ENCODE peak calls at places on chromosomes 13 and 19, in ten cellular contexts. One of them, this sample, is unnamed.

GRCh38 chr13:112894673-112895481 is 74.1 kb upstream of the MCF2L start:
- DNase-seq in H1: no peak
- DNase-seq in colonic mucosa: no peak
- DNase-seq in lung: no peak
- DNase-seq in breast epithelium: no peak
- DNase-seq in Panc1: no peak
- DNase-seq in cardiac muscle cell: no peak
- DNase-seq in hepatocyte: peak
- DNase-seq in thoracic aorta: no peak
- DNase-seq in tibial nerve: no peak
- DNase-seq in this sample: no peak

GRCh38 chr19:19571387-19571786 is 33.3 kb downstream of the CILP2 start:
- DNase-seq in breast epithelium: no peak
- DNase-seq in lung: no peak
- DNase-seq in Panc1: no peak
- DNase-seq in cardiac muscle cell: no peak
- DNase-seq in H1: no peak
- DNase-seq in colonic mucosa: no peak
- DNase-seq in thoracic aorta: no peak
- DNase-seq in tibial nerve: no peak
- DNase-seq in hepatocyte: no peak
- DNase-seq in this sample: no peak

GRCh38 chr19:29810504-29810871 is 1.3 kb upstream of the CCNE1 start:
- DNase-seq in hepatocyte: peak
- DNase-seq in tibial nerve: peak
- DNase-seq in Panc1: no peak
- DNase-seq in colonic mucosa: peak
- DNase-seq in cardiac muscle cell: no peak
- DNase-seq in thoracic aorta: no peak
- DNase-seq in lung: no peak
- DNase-seq in H1: no peak
- DNase-seq in breast epithelium: no peak
- DNase-seq in this sample: no peak

GRCh38 chr13:41548031-41548430 is 90.7 kb downstream of the RGCC start:
- DNase-seq in thoracic aorta: no peak
- DNase-seq in Panc1: no peak
- DNase-seq in colonic mucosa: peak
- DNase-seq in H1: no peak
- DNase-seq in breast epithelium: no peak
- DNase-seq in tibial nerve: no peak
- DNase-seq in lung: no peak
- DNase-seq in hepatocyte: no peak
- DNase-seq in cardiac muscle cell: no peak
- DNase-seq in this sample: no peak

GRCh38 chr13:106373304-106373988 is 162.0 kb downstream of the EFNB2 start:
- DNase-seq in tibial nerve: no peak
- DNase-seq in thoracic aorta: no peak
- DNase-seq in breast epithelium: no peak
- DNase-seq in colonic mucosa: no peak
- DNase-seq in cardiac muscle cell: peak
- DNase-seq in Panc1: no peak
- DNase-seq in H1: no peak
- DNase-seq in hepatocyte: no peak
- DNase-seq in lung: no peak
- DNase-seq in this sample: no peak

GRCh38 chr13:86282450-86282849 is 483.2 kb upstream of the SLITRK6 start:
- DNase-seq in colonic mucosa: no peak
- DNase-seq in cardiac muscle cell: no peak
- DNase-seq in hepatocyte: no peak
- DNase-seq in tibial nerve: no peak
- DNase-seq in breast epithelium: no peak
- DNase-seq in Panc1: no peak
- DNase-seq in thoracic aorta: no peak
- DNase-seq in lung: no peak
- DNase-seq in H1: no peak
- DNase-seq in this sample: no peak

GRCh38 chr19:55666343-55667005 is 8.6 kb upstream of the EPN1 start:
- DNase-seq in tibial nerve: no peak
- DNase-seq in breast epithelium: no peak
- DNase-seq in colonic mucosa: no peak
- DNase-seq in Panc1: no peak
- DNase-seq in cardiac muscle cell: no peak
- DNase-seq in H1: no peak
- DNase-seq in hepatocyte: no peak
- DNase-seq in lung: no peak
- DNase-seq in thoracic aorta: no peak
- DNase-seq in this sample: no peak

GRCh38 chr19:50465986-50466771 is 10.1 kb upstream of the EMC10 start:
- DNase-seq in lung: peak
- DNase-seq in thoracic aorta: no peak
- DNase-seq in cardiac muscle cell: no peak
- DNase-seq in Panc1: no peak
- DNase-seq in colonic mucosa: peak
- DNase-seq in breast epithelium: no peak
- DNase-seq in tibial nerve: no peak
- DNase-seq in hepatocyte: peak
- DNase-seq in H1: no peak
- DNase-seq in this sample: no peak

GRCh38 chr19:15304140-15304705 is 28.1 kb downstream of the BRD4 start:
- DNase-seq in H1: no peak
- DNase-seq in tibial nerve: no peak
- DNase-seq in thoracic aorta: no peak
- DNase-seq in breast epithelium: no peak
- DNase-seq in hepatocyte: no peak
- DNase-seq in Panc1: no peak
- DNase-seq in cardiac muscle cell: no peak
- DNase-seq in lung: no peak
- DNase-seq in colonic mucosa: no peak
- DNase-seq in this sample: no peak

GRCh38 chr19:15300533-15301194 is 31.7 kb downstream of the BRD4 start:
- DNase-seq in lung: no peak
- DNase-seq in thoracic aorta: no peak
- DNase-seq in Panc1: peak
- DNase-seq in breast epithelium: no peak
- DNase-seq in tibial nerve: no peak
- DNase-seq in hepatocyte: no peak
- DNase-seq in colonic mucosa: no peak
- DNase-seq in cardiac muscle cell: peak
- DNase-seq in H1: no peak
- DNase-seq in this sample: no peak

GRCh38 chr19:15307169-15307568 is 25.2 kb downstream of the BRD4 start:
- DNase-seq in colonic mucosa: no peak
- DNase-seq in cardiac muscle cell: no peak
- DNase-seq in breast epithelium: no peak
- DNase-seq in H1: no peak
- DNase-seq in thoracic aorta: no peak
- DNase-seq in Panc1: no peak
- DNase-seq in hepatocyte: no peak
- DNase-seq in tibial nerve: no peak
- DNase-seq in lung: no peak
- DNase-seq in this sample: no peak

GRCh38 chr19:15303105-15303780 is 29.1 kb downstream of the BRD4 start:
- DNase-seq in thoracic aorta: no peak
- DNase-seq in breast epithelium: no peak
- DNase-seq in tibial nerve: no peak
- DNase-seq in colonic mucosa: no peak
- DNase-seq in H1: no peak
- DNase-seq in lung: no peak
- DNase-seq in Panc1: no peak
- DNase-seq in hepatocyte: no peak
- DNase-seq in cardiac muscle cell: no peak
- DNase-seq in this sample: no peak

GRCh38 chr19:15305582-15306334 is 26.6 kb downstream of the BRD4 start:
- DNase-seq in H1: no peak
- DNase-seq in thoracic aorta: no peak
- DNase-seq in tibial nerve: no peak
- DNase-seq in colonic mucosa: no peak
- DNase-seq in cardiac muscle cell: no peak
- DNase-seq in lung: no peak
- DNase-seq in hepatocyte: no peak
- DNase-seq in breast epithelium: no peak
- DNase-seq in Panc1: no peak
- DNase-seq in this sample: no peak
- H3K27ac ChIP-seq in H1: no peak
- H3K27ac ChIP-seq in thoracic aorta: no peak
- H3K27ac ChIP-seq in tibial nerve: no peak
- H3K27ac ChIP-seq in colonic mucosa: no peak
- H3K27ac ChIP-seq in cardiac muscle cell: no peak
- H3K27ac ChIP-seq in lung: no peak
- H3K27ac ChIP-seq in hepatocyte: no peak
- H3K27ac ChIP-seq in breast epithelium: no peak
- H3K27ac ChIP-seq in Panc1: no peak
- H3K27ac ChIP-seq in this sample: no peak

GRCh38 chr19:16060294-16060693 is 16.0 kb upstream of the TPM4 start:
- DNase-seq in lung: no peak
- DNase-seq in H1: no peak
- DNase-seq in Panc1: no peak
- DNase-seq in tibial nerve: no peak
- DNase-seq in hepatocyte: no peak
- DNase-seq in colonic mucosa: no peak
- DNase-seq in cardiac muscle cell: no peak
- DNase-seq in breast epithelium: no peak
- DNase-seq in thoracic aorta: no peak
- DNase-seq in this sample: no peak

GRCh38 chr19:16064209-16064889 is 11.9 kb upstream of the TPM4 start:
- DNase-seq in tibial nerve: no peak
- DNase-seq in cardiac muscle cell: no peak
- DNase-seq in thoracic aorta: no peak
- DNase-seq in hepatocyte: no peak
- DNase-seq in breast epithelium: no peak
- DNase-seq in Panc1: no peak
- DNase-seq in colonic mucosa: no peak
- DNase-seq in H1: no peak
- DNase-seq in lung: no peak
- DNase-seq in this sample: no peak

GRCh38 chr19:16066611-16067104 is 9.6 kb upstream of the TPM4 start:
- DNase-seq in tibial nerve: no peak
- DNase-seq in H1: no peak
- DNase-seq in thoracic aorta: no peak
- DNase-seq in breast epithelium: no peak
- DNase-seq in hepatocyte: no peak
- DNase-seq in cardiac muscle cell: peak
- DNase-seq in colonic mucosa: peak
- DNase-seq in Panc1: no peak
- DNase-seq in lung: no peak
- DNase-seq in this sample: no peak

GRCh38 chr19:16061943-16062342 is 14.4 kb upstream of the TPM4 start:
- DNase-seq in colonic mucosa: no peak
- DNase-seq in breast epithelium: no peak
- DNase-seq in hepatocyte: no peak
- DNase-seq in tibial nerve: no peak
- DNase-seq in H1: no peak
- DNase-seq in cardiac muscle cell: no peak
- DNase-seq in lung: no peak
- DNase-seq in thoracic aorta: no peak
- DNase-seq in Panc1: no peak
- DNase-seq in this sample: no peak

DNA sequence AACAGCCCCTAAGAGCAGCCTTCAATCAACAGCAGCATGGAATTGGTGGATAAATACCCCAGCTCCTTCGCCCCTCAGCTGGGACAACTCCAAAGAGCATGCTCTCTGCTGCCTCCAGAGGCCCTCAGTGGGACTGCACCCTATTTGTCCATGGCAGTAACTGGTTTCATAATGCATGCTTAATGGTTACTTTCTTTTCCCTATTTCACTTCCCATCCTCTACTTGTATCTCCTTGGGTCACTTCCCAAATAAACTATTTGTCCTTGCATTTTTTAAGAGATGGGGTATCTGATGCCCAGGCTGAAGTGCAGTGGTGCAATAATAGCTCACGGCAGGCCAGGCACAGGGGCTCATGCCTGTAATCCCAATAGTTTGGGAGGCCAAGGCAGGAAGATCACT is 13.5 kb upstream of the TPM4 start:
- DNase-seq in cardiac muscle cell: peak
- DNase-seq in Panc1: no peak
- DNase-seq in tibial nerve: no peak
- DNase-seq in thoracic aorta: no peak
- DNase-seq in H1: no peak
- DNase-seq in hepatocyte: peak
- DNase-seq in lung: no peak
- DNase-seq in breast epithelium: no peak
- DNase-seq in colonic mucosa: peak
- DNase-seq in this sample: no peak
- TF ChIP-seq CTCF in cardiac muscle cell: peak
- TF ChIP-seq CTCF in Panc1: peak
- TF ChIP-seq CTCF in tibial nerve: peak
- TF ChIP-seq CTCF in thoracic aorta: peak
- TF ChIP-seq CTCF in H1: peak
- TF ChIP-seq CTCF in hepatocyte: peak
- TF ChIP-seq CTCF in lung: peak
- TF ChIP-seq CTCF in breast epithelium: peak
- TF ChIP-seq CTCF in colonic mucosa: peak
- TF ChIP-seq CTCF in this sample: peak

DNA sequence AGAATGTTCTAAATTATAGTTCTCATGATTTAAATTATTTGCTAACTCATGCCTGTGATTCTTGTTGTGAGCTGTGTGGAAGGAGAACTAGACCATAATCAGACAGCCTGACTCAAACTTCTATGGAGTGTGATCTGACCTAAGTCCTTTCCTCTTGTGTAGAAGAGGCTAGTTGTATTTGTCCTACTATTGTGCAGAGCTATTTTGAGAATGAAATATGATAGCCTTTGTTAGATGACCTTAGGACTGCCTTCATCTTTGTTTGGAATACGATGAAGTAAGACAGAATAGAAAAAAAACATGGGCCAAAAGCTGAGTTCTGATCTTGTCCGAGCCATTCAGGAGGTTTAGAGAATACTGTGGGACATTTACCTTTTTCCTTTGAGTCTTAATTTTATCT is 119.4 kb downstream of the STOML3 start:
- DNase-seq in colonic mucosa: no peak
- DNase-seq in tibial nerve: no peak
- DNase-seq in lung: no peak
- DNase-seq in thoracic aorta: no peak
- DNase-seq in H1: no peak
- DNase-seq in hepatocyte: no peak
- DNase-seq in cardiac muscle cell: no peak
- DNase-seq in Panc1: no peak
- DNase-seq in breast epithelium: no peak
- DNase-seq in this sample: no peak
- H3K27ac ChIP-seq in colonic mucosa: no peak
- H3K27ac ChIP-seq in tibial nerve: no peak
- H3K27ac ChIP-seq in lung: no peak
- H3K27ac ChIP-seq in thoracic aorta: no peak
- H3K27ac ChIP-seq in H1: no peak
- H3K27ac ChIP-seq in hepatocyte: no peak
- H3K27ac ChIP-seq in cardiac muscle cell: no peak
- H3K27ac ChIP-seq in Panc1: no peak
- H3K27ac ChIP-seq in breast epithelium: no peak
- H3K27ac ChIP-seq in this sample: no peak

DNA sequence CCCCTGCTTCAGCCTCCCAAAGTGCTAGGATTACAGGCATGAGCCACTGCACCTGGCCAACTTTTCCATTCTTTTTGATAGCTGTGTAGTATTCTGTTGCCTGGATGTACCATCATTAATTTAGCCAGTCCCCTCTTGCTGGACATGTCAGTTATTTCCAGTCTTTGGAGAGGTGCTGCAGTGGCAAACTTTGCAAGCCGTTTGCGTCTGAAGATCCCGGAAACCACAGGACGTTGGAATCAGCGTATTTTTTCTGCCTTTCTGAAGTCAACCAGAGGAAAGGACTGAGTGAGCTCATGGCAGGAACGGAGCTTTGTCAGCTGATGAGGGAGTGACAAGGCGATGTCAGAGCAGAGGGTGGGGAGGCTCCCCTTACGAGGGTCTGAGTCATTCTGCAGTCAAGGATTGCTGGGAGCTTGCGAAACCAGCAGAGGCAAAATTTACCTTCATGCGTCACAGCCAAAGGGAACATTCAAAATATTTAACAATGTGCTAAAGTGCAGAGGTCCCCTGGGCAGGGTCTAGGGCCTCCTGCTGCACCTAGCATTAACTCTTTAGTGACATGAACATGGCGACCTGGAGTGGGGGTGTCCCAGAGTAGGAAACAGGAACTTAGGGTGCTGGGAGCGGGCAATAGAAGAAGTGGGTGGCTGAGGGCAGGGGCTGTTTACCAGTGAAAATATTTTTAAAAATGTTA is 5.6 kb downstream of the C5AR1 start:
- DNase-seq in thoracic aorta: peak
- DNase-seq in hepatocyte: peak
- DNase-seq in Panc1: peak
- DNase-seq in breast epithelium: no peak
- DNase-seq in lung: peak
- DNase-seq in H1: no peak
- DNase-seq in tibial nerve: peak
- DNase-seq in colonic mucosa: peak
- DNase-seq in cardiac muscle cell: peak
- DNase-seq in this sample: no peak
- TF ChIP-seq CTCF in thoracic aorta: no peak
- TF ChIP-seq CTCF in hepatocyte: no peak
- TF ChIP-seq CTCF in Panc1: no peak
- TF ChIP-seq CTCF in breast epithelium: no peak
- TF ChIP-seq CTCF in lung: no peak
- TF ChIP-seq CTCF in H1: no peak
- TF ChIP-seq CTCF in tibial nerve: no peak
- TF ChIP-seq CTCF in colonic mucosa: no peak
- TF ChIP-seq CTCF in cardiac muscle cell: no peak
- TF ChIP-seq CTCF in this sample: no peak